ENCODE peak calls at places on chromosomes 3 and 15, in six cellular contexts. O is H1, Q is IMR-90, G is H9, M is mesenchymal stem cell, W is neuronal stem cell. D is an unnamed sample.

GRCh38 chr3:175851541-175851940 is 992.4 kb downstream of the NAALADL2 start:
- DNase-seq in M (no peak), Q (no peak), W (no peak), G (no peak), O (no peak), D (no peak)

GRCh38 chr15:65101418-65101890 is 13.5 kb downstream of the UBAP1L start:
- DNase-seq in O (peak; percentile 96), M (peak; percentile 70), W (peak; percentile 88), Q (peak; percentile 63), G (peak; percentile 87), D (peak; percentile 79)

GRCh38 chr15:71730277-71731144 is 79.8 kb upstream of the NR2E3 start:
- DNase-seq in W (peak; percentile 35), Q (peak; percentile 77), G (peak; percentile 42), O (peak; percentile 54), M (peak; percentile 68), D (no peak)

GRCh38 chr15:85976986-85977385 is 102.7 kb upstream of the AGBL1 start:
- DNase-seq in G (no peak), M (no peak), W (no peak), Q (no peak), O (no peak), D (peak; percentile 69)

GRCh38 chr3:52310861-52311566 is 5.1 kb upstream of the DNAH1 start:
- DNase-seq in W (no peak), G (no peak), M (no peak), O (no peak), Q (peak; percentile 12), D (no peak)

GRCh38 chr15:70271422-70272088 is 173.8 kb upstream of the TLE3 start:
- DNase-seq in Q (peak; percentile 95), O (no peak), W (peak; percentile 43), G (no peak), M (peak; percentile 97), D (peak; percentile 86)

GRCh38 chr3:17674082-17674686 is 68.2 kb downstream of the TBC1D5 start:
- DNase-seq in G (no peak), M (no peak), Q (no peak), O (no peak), W (no peak), D (no peak)

GRCh38 chr3:156226676-156227420 is 106.5 kb downstream of the KCNAB1 start:
- DNase-seq in M (no peak), O (no peak), Q (no peak), W (no peak), G (no peak), D (no peak)

GRCh38 chr3:8450618-8451017 is 51.0 kb upstream of the LMCD1 start:
- DNase-seq in G (no peak), Q (no peak), M (no peak), O (no peak), W (no peak), D (no peak)

GRCh38 chr15:31377030-31377429 is 50.4 kb downstream of the KLF13 start:
- DNase-seq in Q (no peak), W (no peak), G (no peak), M (no peak), O (no peak), D (no peak)

GRCh38 chr3:197168606-197169005 is 129.8 kb downstream of the DLG1 start:
- DNase-seq in G (no peak), Q (peak; percentile 38), M (peak; percentile 60), O (no peak), W (no peak), D (peak; percentile 42)

GRCh38 chr15:32790352-32790999 is 72.7 kb downstream of the GREM1 start:
- DNase-seq in W (no peak), O (no peak), G (no peak), Q (peak; percentile 79), M (peak; percentile 64), D (no peak)

GRCh38 chr15:76994971-76995945 is at the start of gene PSTPIP1:
- DNase-seq in Q (no peak), O (no peak), G (no peak), M (no peak), W (no peak), D (no peak)

GRCh38 chr3:536417-536813 is 339.9 kb downstream of the CHL1 start:
- DNase-seq in Q (no peak), O (no peak), G (no peak), W (no peak), M (no peak), D (no peak)

GRCh38 chr3:131535131-131535530 is 32.4 kb upstream of the MRPL3 start:
- DNase-seq in G (no peak), O (no peak), Q (peak; percentile 16), W (no peak), M (no peak), D (no peak)

GRCh38 chr15:82709081-82709420 is 624 bp downstream of the AP3B2 start:
- DNase-seq in W (no peak), O (peak; percentile 80), G (peak; percentile 80), Q (no peak), M (peak; percentile 1), D (no peak)

GRCh38 chr3:172166261-172166660 is 126.9 kb downstream of the FNDC3B start:
- DNase-seq in O (no peak), W (no peak), M (no peak), G (no peak), Q (no peak), D (peak; percentile 82)

GRCh38 chr3:141000691-141001090 is 50.5 kb upstream of the SPSB4 start:
- DNase-seq in M (no peak), O (no peak), Q (no peak), W (no peak), G (no peak), D (peak; percentile 42)

GRCh38 chr3:120568624-120569023 is 27.5 kb upstream of the NDUFB4 start:
- DNase-seq in W (no peak), G (no peak), O (no peak), M (peak; percentile 6), Q (peak; percentile 36), D (peak; percentile 24)

GRCh38 chr3:86175051-86175536 is 815.9 kb downstream of the VGLL3 start:
- DNase-seq in W (no peak), O (peak; percentile 51), G (no peak), Q (no peak), M (no peak), D (no peak)

GRCh38 chr3:86178095-86178494 is 812.9 kb downstream of the VGLL3 start:
- DNase-seq in G (no peak), O (no peak), M (no peak), Q (no peak), W (no peak), D (no peak)

GRCh38 chr3:86180696-86181095 is 810.3 kb downstream of the VGLL3 start:
- DNase-seq in W (no peak), M (no peak), G (no peak), O (no peak), Q (no peak), D (peak; percentile 1)

GRCh38 chr3:86173401-86173800 is 817.5 kb downstream of the VGLL3 start:
- DNase-seq in O (no peak), G (no peak), Q (no peak), M (no peak), W (no peak), D (no peak)

DNA sequence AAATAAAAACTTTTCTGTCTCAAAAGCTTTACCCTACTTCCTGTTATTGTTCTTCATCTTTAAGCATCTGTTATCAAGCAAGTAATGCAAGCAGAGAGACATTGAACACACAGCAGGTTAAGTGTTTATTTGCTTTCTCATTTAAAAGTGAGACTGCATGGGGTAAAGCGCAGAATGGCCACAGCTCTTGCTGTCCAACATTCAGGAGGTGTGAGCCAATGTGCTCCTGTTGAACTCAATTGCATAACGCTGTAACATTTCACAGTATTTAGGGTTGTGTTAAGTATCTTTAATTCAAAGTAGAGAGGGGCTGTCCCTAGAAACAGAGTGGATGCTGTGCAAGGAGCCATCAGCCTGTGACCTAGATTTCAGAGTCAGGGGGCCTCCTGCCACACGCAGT is 815.4 kb downstream of the VGLL3 start:
- DNase-seq in M (no peak), O (peak; percentile 45), Q (no peak), G (peak; percentile 56), W (no peak), D (no peak)
- H2BK120ac ChIP-seq in M (no peak overlapping the region), O (no peak overlapping the region), Q (no peak overlapping the region), G (no peak overlapping the region), W (no peak overlapping the region), D (no peak overlapping the region)

DNA sequence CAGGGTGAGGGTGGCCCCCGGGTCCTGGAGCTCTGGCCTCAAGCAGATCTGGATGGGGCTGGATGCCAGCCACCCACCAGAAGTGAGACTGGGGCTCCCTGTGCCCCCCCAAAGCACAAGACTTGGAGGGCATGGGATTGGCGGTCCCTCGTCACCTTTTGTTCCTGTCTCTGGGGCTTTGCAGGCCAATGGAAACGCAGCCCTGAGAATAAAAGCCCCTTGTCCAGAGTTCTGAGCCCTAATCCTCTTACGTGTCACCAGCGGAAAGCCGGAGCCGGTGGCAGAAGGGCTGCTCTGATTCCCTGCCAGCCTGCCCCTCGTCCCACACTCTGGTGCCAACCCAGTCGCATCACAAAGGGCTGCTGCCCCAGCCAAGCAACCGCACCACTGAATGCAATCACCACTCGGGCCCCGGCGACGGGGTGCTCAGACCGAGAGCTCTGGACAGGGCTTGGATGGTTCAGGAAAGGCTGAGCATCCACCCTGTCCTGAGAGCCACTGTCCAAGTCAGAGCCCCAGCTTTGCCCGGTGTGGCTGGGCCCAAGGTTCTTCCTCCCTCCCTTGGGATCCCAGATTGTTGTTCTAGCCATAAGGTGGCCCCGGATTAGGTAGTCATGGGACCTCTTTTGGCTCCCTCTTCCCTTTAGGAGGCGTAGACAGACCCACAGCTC is 22.8 kb upstream of the ELP6 start:
- DNase-seq in Q (no peak), G (no peak), W (no peak), M (no peak), O (no peak), D (no peak)
- H4K91ac ChIP-seq in Q (no peak overlapping the region), G (no peak overlapping the region), W (no peak overlapping the region), M (no peak overlapping the region), O (no peak overlapping the region), D (no peak overlapping the region)

GRCh38 chr3:194486540-194487288 is at the start of gene ATP13A3:
- DNase-seq in M (peak; percentile 88), W (peak; percentile 80), Q (peak; percentile 88), O (peak; percentile 79), G (peak; percentile 88), D (peak; percentile 82)
- H2BK120ac ChIP-seq in M (peak within 1 kb of the TSS; percentile 88), W (no peak within 1 kb of the TSS), Q (peak within 1 kb of the TSS; percentile 95), O (no peak within 1 kb of the TSS), G (no peak within 1 kb of the TSS), D (peak within 1 kb of the TSS; percentile 24)

GRCh38 chr3:67692621-67693020 is 38.2 kb upstream of the SUCLG2 start:
- DNase-seq in G (no peak), M (peak; percentile 56), Q (no peak), O (no peak), W (no peak), D (peak; percentile 58)

GRCh38 chr3:67691207-67691606 is 36.8 kb upstream of the SUCLG2 start:
- DNase-seq in W (no peak), G (no peak), M (no peak), Q (no peak), O (no peak), D (no peak)

GRCh38 chr3:67688231-67688630 is 33.8 kb upstream of the SUCLG2 start:
- DNase-seq in Q (no peak), W (no peak), G (no peak), M (no peak), O (no peak), D (no peak)

GRCh38 chr3:67691926-67692325 is 37.5 kb upstream of the SUCLG2 start:
- DNase-seq in G (no peak), W (no peak), O (no peak), Q (no peak), M (no peak), D (peak; percentile 26)

DNA sequence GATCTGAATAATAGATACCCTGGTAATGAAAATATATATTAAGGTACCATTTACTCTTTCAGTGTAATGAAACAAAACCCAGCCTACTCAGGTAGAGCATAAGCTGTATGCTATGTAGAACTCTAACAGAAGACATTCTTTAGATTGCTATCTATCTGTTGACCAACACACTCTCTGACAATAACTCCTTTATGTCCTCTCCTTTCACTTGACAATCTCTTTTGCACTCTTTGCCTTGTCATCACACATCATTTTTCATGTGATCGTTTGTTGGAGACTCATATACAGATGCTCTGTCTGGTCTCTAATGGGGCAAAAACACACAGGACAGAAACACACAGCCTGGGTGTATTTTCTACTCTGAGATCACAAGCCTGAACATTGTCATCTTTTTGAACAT is 35.4 kb upstream of the SUCLG2 start:
- DNase-seq in W (no peak), M (no peak), O (no peak), Q (no peak), G (no peak), D (peak; percentile 67)
- H4K91ac ChIP-seq in W (no peak overlapping the region), M (no peak overlapping the region), O (no peak overlapping the region), Q (no peak overlapping the region), G (no peak overlapping the region), D (no peak overlapping the region)